ENCODE peak calls at places on chromosomes 13 and 19, in six cellular contexts. D is H9, M is neuronal stem cell, V is H1, Y is mesendoderm, A is IMR-90. W is an unnamed sample. For H3K4me1, the result is how much of the 10 kb centered on the place peaks cover.

GRCh38 chr13:52924241-52925148 is 76.1 kb upstream of the PCDH8 start:
- DNase-seq in D (no peak), M (no peak), V (no peak), Y (no peak), A (no peak), W (no peak)

GRCh38 chr13:80164451-80164850 is 176.5 kb downstream of the SPRY2 start:
- DNase-seq in D (no peak), M (no peak), V (no peak), Y (no peak), A (no peak), W (no peak)

GRCh38 chr13:43787998-43788397 is 1.2 kb upstream of the ENOX1 start:
- DNase-seq in D (no peak), M (peak), V (no peak), Y (peak), A (peak), W (peak)

GRCh38 chr13:111541345-111541744 is 220.9 kb downstream of the TEX29 start:
- DNase-seq in D (no peak), M (no peak), V (no peak), Y (no peak), A (no peak), W (no peak)

GRCh38 chr19:46678110-46678732 is 17.2 kb upstream of the DACT3 start:
- DNase-seq in D (peak), M (no peak), V (peak), Y (peak), A (no peak), W (no peak)

GRCh38 chr19:47778954-47779351 is 450 bp downstream of the SELENOW start:
- DNase-seq in D (no peak), M (no peak), V (no peak), Y (no peak), A (no peak), W (peak)

GRCh38 chr13:96967248-96967745 is 27.0 kb downstream of the OXGR1 start:
- DNase-seq in D (peak), M (no peak), V (no peak), Y (peak), A (no peak), W (no peak)

GRCh38 chr19:10817291-10818038 is 18.5 kb downstream of the TMED1 start:
- DNase-seq in D (no peak), M (no peak), V (no peak), Y (no peak), A (peak), W (peak)

GRCh38 chr19:43674630-43674982 is 4.6 kb upstream of the PLAUR start:
- DNase-seq in D (no peak), M (no peak), V (no peak), Y (no peak), A (peak), W (peak)

GRCh38 chr13:63449549-63449948 is 2033.9 kb upstream of the PCDH20 start:
- DNase-seq in D (no peak), M (no peak), V (no peak), Y (peak), A (no peak), W (no peak)

GRCh38 chr13:39527961-39528720 is 74.9 kb downstream of the LHFPL6 start:
- DNase-seq in D (no peak), M (no peak), V (no peak), Y (peak), A (peak), W (peak)

GRCh38 chr13:25148005-25148798 is 23.9 kb downstream of the AMER2 start:
- DNase-seq in D (no peak), M (no peak), V (no peak), Y (no peak), A (no peak), W (no peak)

GRCh38 chr13:31638577-31638976 is 100.7 kb upstream of the RXFP2 start:
- DNase-seq in D (no peak), M (no peak), V (no peak), Y (no peak), A (peak), W (peak)

DNA sequence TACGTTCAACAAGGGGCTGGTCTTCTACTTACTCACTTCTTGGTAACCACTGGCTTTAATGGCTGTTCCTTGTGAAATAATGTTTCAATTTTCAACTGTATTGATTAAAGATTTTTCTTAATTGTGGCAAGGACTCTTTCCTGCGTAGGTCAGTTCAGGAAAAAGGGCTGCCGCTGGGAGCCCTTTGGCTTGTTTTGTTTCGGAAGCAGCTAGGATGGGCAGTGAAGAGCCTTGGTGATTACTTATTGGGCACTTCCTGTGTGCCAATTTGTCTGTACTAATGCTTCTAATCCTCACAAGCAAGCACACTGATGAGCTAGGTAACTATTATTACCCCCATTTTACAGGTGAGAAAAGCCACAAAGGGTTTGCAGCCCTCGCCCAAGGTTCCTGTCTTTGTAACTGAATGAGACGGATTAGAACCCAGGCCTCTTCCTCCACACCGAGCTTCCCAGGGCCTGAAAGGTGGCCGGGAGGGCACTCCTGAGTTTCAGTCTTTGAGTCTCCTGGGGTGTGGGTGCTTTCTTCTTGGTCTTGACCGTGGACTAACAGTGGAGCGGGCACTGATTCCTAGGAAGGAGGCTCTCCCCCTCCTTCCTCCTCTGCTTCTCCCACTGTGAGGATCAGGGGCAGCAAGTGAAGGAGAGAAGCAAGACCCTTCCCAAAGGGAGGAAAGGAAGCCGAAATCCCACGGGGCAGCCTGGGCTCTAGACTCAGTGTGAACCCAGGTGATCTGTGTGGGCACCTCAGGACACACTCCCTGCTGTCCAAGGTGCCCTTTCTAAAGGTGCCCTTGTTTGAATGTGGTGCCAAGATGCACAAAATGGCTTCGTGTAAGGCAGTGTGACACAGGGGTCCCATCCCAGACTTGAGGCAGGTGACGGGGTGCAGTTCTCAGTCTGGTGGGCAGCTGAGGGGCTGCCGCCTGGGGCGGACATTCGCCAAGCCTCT is 3.7 kb downstream of the COL4A2 start:
- DNase-seq in D (peak), M (no peak), V (no peak), Y (no peak), A (no peak), W (no peak)
- H3K4me1 ChIP-seq in D (under half), M (under half), V (under half), Y (under half), A (under half), W (under half)

GRCh38 chr19:13163609-13164364 is 13.6 kb downstream of the IER2 start:
- DNase-seq in D (peak), M (peak), V (peak), Y (peak), A (peak), W (peak)
- H3K23ac ChIP-seq in D (no peak), M (peak), V (no peak), Y (peak), A (peak), W (peak)

GRCh38 chr13:101576977-101577376 is 124.5 kb downstream of the ITGBL1 start:
- DNase-seq in D (no peak), M (no peak), V (no peak), Y (no peak), A (no peak), W (no peak)
- H3K4me1 ChIP-seq in D (under half), M (under half), V (under half), Y (under half), A (under half), W (under half)

GRCh38 chr13:100837611-100838010 is 163.0 kb upstream of the TMTC4 start:
- DNase-seq in D (no peak), M (no peak), V (no peak), Y (no peak), A (no peak), W (no peak)
- H3K23ac ChIP-seq in D (no peak), M (no peak), V (no peak), Y (no peak), A (no peak), W (no peak)

GRCh38 chr19:19321143-19321577 is 531 bp downstream of the MAU2 start:
- DNase-seq in D (peak), M (peak), V (peak), Y (peak), A (no peak), W (peak)

GRCh38 chr19:19327672-19328071 is 7.0 kb downstream of the MAU2 start:
- DNase-seq in D (no peak), M (no peak), V (no peak), Y (no peak), A (no peak), W (no peak)

GRCh38 chr19:19319725-19320361 is 466 bp downstream of the SUGP1 start:
- DNase-seq in D (no peak), M (no peak), V (no peak), Y (peak), A (no peak), W (no peak)

GRCh38 chr19:19320362-19321142 is at the start of the genes MAU2 and SUGP1:
- DNase-seq in D (peak), M (peak), V (peak), Y (peak), A (peak), W (peak)

GRCh38 chr19:19324059-19324755 is 3.6 kb downstream of the MAU2 start:
- DNase-seq in D (no peak), M (no peak), V (no peak), Y (no peak), A (no peak), W (no peak)
- H3K4me1 ChIP-seq in D (under half), M (under half), V (under half), Y (under half), A (under half), W (under half)